ENCODE peak calls at places on chromosomes 12 and 14, in five cellular contexts. A, P, K, I and M are unnamed samples.

GRCh38 chr12:27158322-27158721 is 75.9 kb upstream of the C12orf71 start:
- DNase-seq in A (no peak), P (peak), K (no peak), I (no peak), M (no peak)

GRCh38 chr12:52903855-52904508 is 894 bp downstream of the KRT8 start:
- DNase-seq in A (peak), P (peak), K (no peak), I (peak), M (no peak)

GRCh38 chr12:127516467-127516866 is 750.5 kb upstream of the TMEM132C start:
- DNase-seq in A (no peak), P (no peak), K (no peak), I (no peak), M (no peak)

GRCh38 chr14:65462411-65462810 is 49.9 kb downstream of the FUT8 start:
- DNase-seq in A (no peak), P (no peak), K (no peak), I (no peak), M (no peak)

GRCh38 chr14:22997676-22998323 is 12.1 kb downstream of the C14orf93 start:
- DNase-seq in A (no peak), P (no peak), K (no peak), I (no peak), M (no peak)

GRCh38 chr12:110528277-110528839 is 26.2 kb downstream of the RAD9B start:
- DNase-seq in A (no peak), P (no peak), K (no peak), I (no peak), M (no peak)

GRCh38 chr12:78864483-78865296 is at the start of gene SYT1:
- DNase-seq in A (peak), P (peak), K (peak), I (peak), M (peak)

GRCh38 chr12:46983959-46984833 is 95.2 kb upstream of the PCED1B start:
- DNase-seq in A (peak), P (peak), K (peak), I (peak), M (no peak)

GRCh38 chr14:64636208-64636979 is 67.8 kb upstream of the PLEKHG3 start:
- DNase-seq in A (peak), P (peak), K (peak), I (peak), M (peak)

GRCh38 chr12:45327823-45328383 is 112.0 kb downstream of the ANO6 start:
- DNase-seq in A (no peak), P (peak), K (no peak), I (peak), M (no peak)

GRCh38 chr14:58882577-58883018 is 244.8 kb downstream of the DACT1 start:
- DNase-seq in A (no peak), P (no peak), K (no peak), I (no peak), M (no peak)

GRCh38 chr14:37819155-37820015 is 224.0 kb downstream of the TTC6 start:
- DNase-seq in A (no peak), P (peak), K (no peak), I (no peak), M (no peak)

GRCh38 chr14:44893535-44893934 is 68.2 kb downstream of the KLHL28 start:
- DNase-seq in A (no peak), P (no peak), K (no peak), I (no peak), M (no peak)

GRCh38 chr12:113094738-113095137 is 38.2 kb downstream of the DTX1 start:
- DNase-seq in A (no peak), P (no peak), K (no peak), I (no peak), M (no peak)